ENCODE peak calls at places on chromosomes 3 and 15, in seven cellular contexts. B is activated CD8-positive, alpha-beta memory T cell treated with anti-CD3 and anti-CD28 coated beads, Interleukin-2, amount 10 ng/mL, durations not matched to agents 7 days and 5 days; K is T-cell; V is smooth muscle cell of the brain vasculature; M is A549; T is stimulated activated CD8-positive, alpha-beta memory T cell treated with anti-CD3 and anti-CD28 coated beads, Interleukin-7, amount 100 ng/mL, for 24 hours; C is left cardiac atrium. G is an unnamed sample.

GRCh38 chr15:58299311-58299850 is 132.4 kb upstream of the LIPC start:
- DNase-seq in B (no peak), K (no peak), V (peak; percentile 33), M (no peak), T (no peak), C (no peak), G (no peak)

GRCh38 chr3:160226026-160226739 is 961 bp downstream of the C3orf80 start:
- DNase-seq in B (no peak), K (no peak), V (no peak), M (no peak), T (no peak), C (peak; percentile 24), G (peak; percentile 70)

GRCh38 chr3:174541708-174542107 is 317.4 kb upstream of the NAALADL2 start:
- DNase-seq in B (no peak), K (no peak), V (no peak), M (no peak), T (no peak), C (no peak), G (no peak)

GRCh38 chr3:171417813-171418212 is 42.4 kb downstream of the TNIK start:
- DNase-seq in B (no peak), K (no peak), V (no peak), M (no peak), T (no peak), C (no peak), G (no peak)

GRCh38 chr3:76731471-76731870 is 308.4 kb upstream of the ROBO2 start:
- DNase-seq in B (no peak), K (no peak), V (no peak), M (no peak), T (no peak), C (no peak), G (no peak)

GRCh38 chr15:61621146-61621545 is 392.0 kb upstream of the RORA start:
- DNase-seq in B (no peak), K (no peak), V (no peak), M (no peak), T (no peak), C (peak; percentile 29), G (peak; percentile 49)

GRCh38 chr3:42022355-42022754 is 60.5 kb upstream of the ULK4 start:
- DNase-seq in B (no peak), K (no peak), V (no peak), M (no peak), T (no peak), C (no peak), G (no peak)

GRCh38 chr3:159884661-159885402 is 103.8 kb upstream of the IL12A start:
- DNase-seq in B (no peak), K (no peak), V (no peak), M (peak; percentile 49), T (no peak), C (no peak), G (no peak)

GRCh38 chr3:150278843-150279341 is 129.2 kb upstream of the TSC22D2 start:
- DNase-seq in B (no peak), K (no peak), V (no peak), M (no peak), T (no peak), C (no peak), G (peak; percentile 57)

GRCh38 chr15:91855684-91856553 is 2.4 kb downstream of the SLCO3A1 start:
- DNase-seq in B (no peak), K (no peak), V (no peak), M (peak; percentile 73), T (no peak), C (peak; percentile 31), G (no peak)

GRCh38 chr3:179464296-179465092 is 13.2 kb upstream of the GNB4 start:
- DNase-seq in B (peak; percentile 47), K (no peak), V (no peak), M (no peak), T (no peak), C (no peak), G (peak; percentile 75)

GRCh38 chr3:128942161-128942952 is 51.5 kb downstream of the CFAP92 start:
- DNase-seq in B (peak; percentile 39), K (no peak), V (no peak), M (no peak), T (no peak), C (no peak), G (no peak)

GRCh38 chr3:62876064-62876463 is 848 bp upstream of the CADPS start:
- DNase-seq in B (no peak), K (no peak), V (no peak), M (no peak), T (no peak), C (peak; percentile 54), G (no peak)

GRCh38 chr3:129162729-129163579 is 2.1 kb upstream of the ISY1 start:
- DNase-seq in B (no peak), K (no peak), V (no peak), M (no peak), T (no peak), C (no peak), G (no peak)

GRCh38 chr3:26406636-26407035 is 215.9 kb upstream of the LRRC3B start:
- DNase-seq in B (no peak), K (no peak), V (no peak), M (no peak), T (no peak), C (no peak), G (no peak)

GRCh38 chr3:42179110-42179725 is 86.8 kb downstream of the CCK start:
- DNase-seq in B (no peak), K (no peak), V (peak; percentile 50), M (peak; percentile 66), T (no peak), C (peak; percentile 45), G (no peak)

G was measured in kidney.